ENCODE peak calls at places on chromosomes 13 and 19, in seven cellular contexts. One of them, this sample, is unnamed.
A peak's percentile ranks its signal among the peaks of the same experiment; 100 is the strongest.

GRCh38 chr13:20955496-20955895 is 53.0 kb upstream of the XPO4 start:
- DNase-seq in GM12891: no peak
- DNase-seq in breast epithelium: no peak
- DNase-seq in sigmoid colon: no peak
- DNase-seq in stomach: no peak
- DNase-seq in prostate gland: no peak
- DNase-seq in HepG2: no peak
- DNase-seq in this sample: no peak

GRCh38 chr13:110477711-110478245 is 83.7 kb downstream of the RAB20 start:
- DNase-seq in GM12891: no peak
- DNase-seq in breast epithelium: no peak
- DNase-seq in sigmoid colon: no peak
- DNase-seq in stomach: no peak
- DNase-seq in prostate gland: no peak
- DNase-seq in HepG2: no peak
- DNase-seq in this sample: no peak

GRCh38 chr19:48591021-48591420 is 15.5 kb upstream of the SPACA4 start:
- DNase-seq in GM12891: no peak
- DNase-seq in breast epithelium: no peak
- DNase-seq in sigmoid colon: no peak
- DNase-seq in stomach: no peak
- DNase-seq in prostate gland: no peak
- DNase-seq in HepG2: no peak
- DNase-seq in this sample: no peak

GRCh38 chr19:55986487-55986886 is at the start of gene NLRP5:
- DNase-seq in GM12891: no peak
- DNase-seq in breast epithelium: peak; percentile 53
- DNase-seq in sigmoid colon: no peak
- DNase-seq in stomach: no peak
- DNase-seq in prostate gland: no peak
- DNase-seq in HepG2: no peak
- DNase-seq in this sample: no peak

GRCh38 chr19:45901432-45901903 is 945 bp downstream of the MYPOP start:
- DNase-seq in GM12891: no peak
- DNase-seq in breast epithelium: no peak
- DNase-seq in sigmoid colon: peak; percentile 82
- DNase-seq in stomach: peak; percentile 44
- DNase-seq in prostate gland: no peak
- DNase-seq in HepG2: no peak
- DNase-seq in this sample: no peak

GRCh38 chr19:44848036-44848804 is 2.1 kb downstream of the NECTIN2 start:
- DNase-seq in GM12891: no peak
- DNase-seq in breast epithelium: no peak
- DNase-seq in sigmoid colon: peak; percentile 75
- DNase-seq in stomach: no peak
- DNase-seq in prostate gland: peak; percentile 21
- DNase-seq in HepG2: no peak
- DNase-seq in this sample: no peak

GRCh38 chr19:919157-920050 is 2.3 kb downstream of the KISS1R start:
- DNase-seq in GM12891: no peak
- DNase-seq in breast epithelium: no peak
- DNase-seq in sigmoid colon: no peak
- DNase-seq in stomach: no peak
- DNase-seq in prostate gland: no peak
- DNase-seq in HepG2: no peak
- DNase-seq in this sample: no peak

GRCh38 chr19:1832046-1832663 is 16.1 kb downstream of the REXO1 start:
- DNase-seq in GM12891: no peak
- DNase-seq in breast epithelium: no peak
- DNase-seq in sigmoid colon: no peak
- DNase-seq in stomach: no peak
- DNase-seq in prostate gland: no peak
- DNase-seq in HepG2: no peak
- DNase-seq in this sample: no peak

GRCh38 chr19:29805026-29805925 is 6.5 kb upstream of the CCNE1 start:
- DNase-seq in GM12891: no peak
- DNase-seq in breast epithelium: no peak
- DNase-seq in sigmoid colon: no peak
- DNase-seq in stomach: no peak
- DNase-seq in prostate gland: no peak
- DNase-seq in HepG2: peak; percentile 77
- DNase-seq in this sample: no peak

GRCh38 chr19:51000426-51000825 is 978 bp downstream of the KLK8 start:
- DNase-seq in GM12891: no peak
- DNase-seq in breast epithelium: no peak
- DNase-seq in sigmoid colon: peak; percentile 32
- DNase-seq in stomach: no peak
- DNase-seq in prostate gland: no peak
- DNase-seq in HepG2: no peak
- DNase-seq in this sample: no peak

GRCh38 chr13:50685491-50685890 is 158.0 kb downstream of the DLEU7 start:
- DNase-seq in GM12891: no peak
- DNase-seq in breast epithelium: peak; percentile 57
- DNase-seq in sigmoid colon: peak; percentile 74
- DNase-seq in stomach: peak; percentile 86
- DNase-seq in prostate gland: peak; percentile 14
- DNase-seq in HepG2: no peak
- DNase-seq in this sample: no peak

GRCh38 chr13:60286707-60287106 is 110.3 kb upstream of the TDRD3 start:
- DNase-seq in GM12891: no peak
- DNase-seq in breast epithelium: no peak
- DNase-seq in sigmoid colon: no peak
- DNase-seq in stomach: no peak
- DNase-seq in prostate gland: no peak
- DNase-seq in HepG2: no peak
- DNase-seq in this sample: no peak
- TF ChIP-seq POLR2AphosphoS5 in GM12891: no peak
- TF ChIP-seq POLR2AphosphoS5 in breast epithelium: no peak
- TF ChIP-seq POLR2AphosphoS5 in sigmoid colon: no peak
- TF ChIP-seq POLR2AphosphoS5 in stomach: no peak
- TF ChIP-seq POLR2AphosphoS5 in prostate gland: no peak
- TF ChIP-seq POLR2AphosphoS5 in HepG2: no peak
- TF ChIP-seq POLR2AphosphoS5 in this sample: no peak

DNA sequence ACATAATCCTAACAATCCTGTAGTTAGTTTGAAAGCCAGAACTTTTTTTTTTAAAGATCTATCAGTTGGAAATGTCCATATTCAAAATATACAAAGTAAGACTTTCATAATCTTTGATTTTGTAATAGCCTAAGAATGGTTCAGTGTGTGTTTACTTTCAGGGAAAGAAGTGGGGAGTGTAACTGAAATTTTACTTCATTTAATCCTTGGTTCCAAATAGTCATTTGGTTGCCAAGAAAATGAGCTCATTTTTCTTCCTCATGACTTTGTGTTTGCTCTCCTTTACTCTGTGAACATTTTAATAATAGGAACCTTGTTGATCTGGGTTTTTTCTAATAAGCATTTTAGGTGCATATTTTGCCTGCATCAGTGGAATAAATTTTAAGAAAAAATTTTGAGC is 278.8 kb downstream of the SLITRK6 start:
- DNase-seq in GM12891: no peak
- DNase-seq in breast epithelium: no peak
- DNase-seq in sigmoid colon: no peak
- DNase-seq in stomach: no peak
- DNase-seq in prostate gland: no peak
- DNase-seq in HepG2: no peak
- DNase-seq in this sample: no peak
- TF ChIP-seq POLR2AphosphoS5 in GM12891: no peak
- TF ChIP-seq POLR2AphosphoS5 in breast epithelium: no peak
- TF ChIP-seq POLR2AphosphoS5 in sigmoid colon: no peak
- TF ChIP-seq POLR2AphosphoS5 in stomach: no peak
- TF ChIP-seq POLR2AphosphoS5 in prostate gland: peak; percentile 52
- TF ChIP-seq POLR2AphosphoS5 in HepG2: no peak
- TF ChIP-seq POLR2AphosphoS5 in this sample: no peak

DNA sequence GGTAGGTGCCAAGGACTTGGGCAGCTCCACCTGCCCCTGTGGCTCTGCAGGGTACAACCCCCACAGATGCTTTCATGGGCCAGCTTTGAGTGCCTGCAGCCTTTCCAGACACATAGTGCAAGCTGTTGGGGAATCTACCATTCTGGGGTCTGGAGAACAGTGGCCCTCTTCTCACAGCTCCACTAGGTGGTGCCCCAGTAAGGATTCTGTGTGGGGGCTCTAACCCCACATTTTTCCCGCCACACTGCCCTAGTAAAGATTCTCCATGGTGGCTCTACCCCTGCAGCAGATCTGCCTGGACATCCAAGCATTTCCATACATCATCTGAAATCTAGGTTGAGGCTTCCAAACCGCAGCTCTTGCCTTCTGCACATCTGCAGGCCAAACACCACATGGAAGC is 149.7 kb upstream of the FNDC3A start:
- DNase-seq in GM12891: no peak
- DNase-seq in breast epithelium: no peak
- DNase-seq in sigmoid colon: no peak
- DNase-seq in stomach: no peak
- DNase-seq in prostate gland: no peak
- DNase-seq in HepG2: no peak
- DNase-seq in this sample: no peak
- TF ChIP-seq POLR2AphosphoS5 in GM12891: no peak
- TF ChIP-seq POLR2AphosphoS5 in breast epithelium: no peak
- TF ChIP-seq POLR2AphosphoS5 in sigmoid colon: no peak
- TF ChIP-seq POLR2AphosphoS5 in stomach: no peak
- TF ChIP-seq POLR2AphosphoS5 in prostate gland: no peak
- TF ChIP-seq POLR2AphosphoS5 in HepG2: no peak
- TF ChIP-seq POLR2AphosphoS5 in this sample: no peak

GRCh38 chr19:12664406-12665280 is 1.9 kb downstream of the MAN2B1 start:
- DNase-seq in GM12891: no peak
- DNase-seq in breast epithelium: no peak
- DNase-seq in sigmoid colon: no peak
- DNase-seq in stomach: no peak
- DNase-seq in prostate gland: no peak
- DNase-seq in HepG2: peak; percentile 24
- DNase-seq in this sample: no peak
- TF ChIP-seq POLR2AphosphoS5 in GM12891: no peak
- TF ChIP-seq POLR2AphosphoS5 in breast epithelium: no peak
- TF ChIP-seq POLR2AphosphoS5 in sigmoid colon: no peak
- TF ChIP-seq POLR2AphosphoS5 in stomach: no peak
- TF ChIP-seq POLR2AphosphoS5 in prostate gland: no peak
- TF ChIP-seq POLR2AphosphoS5 in HepG2: no peak
- TF ChIP-seq POLR2AphosphoS5 in this sample: no peak

GRCh38 chr13:44159633-44160279 is 213.9 kb upstream of the SERP2 start:
- DNase-seq in GM12891: no peak
- DNase-seq in breast epithelium: peak; percentile 57
- DNase-seq in sigmoid colon: no peak
- DNase-seq in stomach: no peak
- DNase-seq in prostate gland: peak; percentile 33
- DNase-seq in HepG2: no peak
- DNase-seq in this sample: no peak

GRCh38 chr13:44160549-44161278 is 212.9 kb upstream of the SERP2 start:
- DNase-seq in GM12891: no peak
- DNase-seq in breast epithelium: no peak
- DNase-seq in sigmoid colon: peak; percentile 71
- DNase-seq in stomach: no peak
- DNase-seq in prostate gland: no peak
- DNase-seq in HepG2: no peak
- DNase-seq in this sample: no peak

GRCh38 chr13:44158055-44158655 is 215.5 kb upstream of the SERP2 start:
- DNase-seq in GM12891: no peak
- DNase-seq in breast epithelium: no peak
- DNase-seq in sigmoid colon: no peak
- DNase-seq in stomach: no peak
- DNase-seq in prostate gland: no peak
- DNase-seq in HepG2: no peak
- DNase-seq in this sample: no peak

GRCh38 chr13:44157614-44158013 is 216.0 kb upstream of the SERP2 start:
- DNase-seq in GM12891: no peak
- DNase-seq in breast epithelium: no peak
- DNase-seq in sigmoid colon: no peak
- DNase-seq in stomach: no peak
- DNase-seq in prostate gland: no peak
- DNase-seq in HepG2: no peak
- DNase-seq in this sample: no peak

GRCh38 chr13:44158741-44159632 is 214.6 kb upstream of the SERP2 start:
- DNase-seq in GM12891: no peak
- DNase-seq in breast epithelium: no peak
- DNase-seq in sigmoid colon: no peak
- DNase-seq in stomach: no peak
- DNase-seq in prostate gland: no peak
- DNase-seq in HepG2: no peak
- DNase-seq in this sample: no peak
- TF ChIP-seq POLR2AphosphoS5 in GM12891: no peak
- TF ChIP-seq POLR2AphosphoS5 in breast epithelium: no peak
- TF ChIP-seq POLR2AphosphoS5 in sigmoid colon: no peak
- TF ChIP-seq POLR2AphosphoS5 in stomach: no peak
- TF ChIP-seq POLR2AphosphoS5 in prostate gland: no peak
- TF ChIP-seq POLR2AphosphoS5 in HepG2: no peak
- TF ChIP-seq POLR2AphosphoS5 in this sample: peak; percentile 22

This sample was measured in esophagus muscularis mucosa.